ENCODE peak calls at places on chromosomes 6 and 20, in seven cellular contexts. C, V, N, R, U, H and T are unnamed samples.

GRCh38 chr6:163415176-163415619 is 680 bp downstream of the QKI start:
- DNase-seq in V (peak; percentile 54), R (no peak), U (no peak), C (no peak), H (no peak), N (peak; percentile 49), T (no peak)

GRCh38 chr6:135922170-135922569 is 70.7 kb downstream of the PDE7B start:
- DNase-seq in U (no peak), N (no peak), H (no peak), V (no peak), R (peak; percentile 95), C (no peak), T (no peak)

GRCh38 chr20:8020314-8021079 is 936 bp upstream of the TMX4 start:
- DNase-seq in U (no peak), V (no peak), H (no peak), N (peak; percentile 82), R (no peak), C (no peak), T (no peak)

GRCh38 chr6:28586273-28586672 is 60.6 kb downstream of the GPX5 start:
- DNase-seq in C (no peak), U (no peak), N (no peak), R (no peak), V (no peak), H (no peak), T (no peak)

GRCh38 chr6:18478610-18479009 is 91.5 kb downstream of the RNF144B start:
- DNase-seq in C (no peak), V (no peak), R (no peak), H (no peak), U (no peak), N (no peak), T (no peak)

GRCh38 chr20:57139342-57140093 is 126.9 kb downstream of the BMP7 start:
- DNase-seq in V (no peak), U (no peak), C (no peak), H (no peak), N (no peak), R (no peak), T (no peak)

GRCh38 chr20:51354769-51355319 is 187.7 kb downstream of the NFATC2 start:
- DNase-seq in N (no peak), V (no peak), R (peak; percentile 21), H (no peak), C (no peak), U (no peak), T (no peak)

GRCh38 chr20:20370087-20370575 is 2.2 kb downstream of the INSM1 start:
- DNase-seq in N (no peak), R (no peak), U (no peak), V (no peak), C (no peak), H (no peak), T (no peak)

GRCh38 chr6:147768969-147769368 is 260.5 kb downstream of the SAMD5 start:
- DNase-seq in H (no peak), C (no peak), U (no peak), R (no peak), N (no peak), V (no peak), T (no peak)

GRCh38 chr6:166456360-166457156 is 73.8 kb upstream of the MPC1 start:
- DNase-seq in C (no peak), R (peak; percentile 61), N (peak; percentile 46), V (no peak), H (no peak), U (no peak), T (no peak)

GRCh38 chr6:32213649-32214048 is 10.2 kb downstream of the NOTCH4 start:
- DNase-seq in V (no peak), N (no peak), R (no peak), H (no peak), U (no peak), C (no peak), T (no peak)

GRCh38 chr6:45002390-45002789 is 325.7 kb upstream of the RUNX2 start:
- DNase-seq in U (no peak), V (no peak), R (peak; percentile 19), C (no peak), N (no peak), H (no peak), T (no peak)

GRCh38 chr6:4935486-4935885 is 68.4 kb downstream of the RPP40 start:
- DNase-seq in V (no peak), U (no peak), R (no peak), H (no peak), C (no peak), N (no peak), T (no peak)

GRCh38 chr6:85669735-85670194 is 27.1 kb upstream of the SYNCRIP start:
- DNase-seq in C (no peak), V (no peak), U (no peak), H (no peak), N (peak; percentile 57), R (no peak), T (no peak)

GRCh38 chr6:157763894-157764345 is 59.1 kb upstream of the SNX9 start:
- DNase-seq in R (no peak), V (no peak), U (no peak), C (no peak), N (peak; percentile 33), H (no peak), T (no peak)

GRCh38 chr6:157764346-157765068 is 58.5 kb upstream of the SNX9 start:
- DNase-seq in N (peak; percentile 84), C (no peak), H (no peak), R (peak; percentile 99), V (peak; percentile 71), U (peak; percentile 68), T (peak; percentile 97)

GRCh38 chr6:157762636-157763035 is 60.4 kb upstream of the SNX9 start:
- DNase-seq in R (no peak), V (no peak), H (no peak), C (no peak), N (peak; percentile 51), U (no peak), T (no peak)

GRCh38 chr6:157761926-157762325 is 61.1 kb upstream of the SNX9 start:
- DNase-seq in H (no peak), C (no peak), V (no peak), N (no peak), R (no peak), U (no peak), T (peak; percentile 73)

DNA sequence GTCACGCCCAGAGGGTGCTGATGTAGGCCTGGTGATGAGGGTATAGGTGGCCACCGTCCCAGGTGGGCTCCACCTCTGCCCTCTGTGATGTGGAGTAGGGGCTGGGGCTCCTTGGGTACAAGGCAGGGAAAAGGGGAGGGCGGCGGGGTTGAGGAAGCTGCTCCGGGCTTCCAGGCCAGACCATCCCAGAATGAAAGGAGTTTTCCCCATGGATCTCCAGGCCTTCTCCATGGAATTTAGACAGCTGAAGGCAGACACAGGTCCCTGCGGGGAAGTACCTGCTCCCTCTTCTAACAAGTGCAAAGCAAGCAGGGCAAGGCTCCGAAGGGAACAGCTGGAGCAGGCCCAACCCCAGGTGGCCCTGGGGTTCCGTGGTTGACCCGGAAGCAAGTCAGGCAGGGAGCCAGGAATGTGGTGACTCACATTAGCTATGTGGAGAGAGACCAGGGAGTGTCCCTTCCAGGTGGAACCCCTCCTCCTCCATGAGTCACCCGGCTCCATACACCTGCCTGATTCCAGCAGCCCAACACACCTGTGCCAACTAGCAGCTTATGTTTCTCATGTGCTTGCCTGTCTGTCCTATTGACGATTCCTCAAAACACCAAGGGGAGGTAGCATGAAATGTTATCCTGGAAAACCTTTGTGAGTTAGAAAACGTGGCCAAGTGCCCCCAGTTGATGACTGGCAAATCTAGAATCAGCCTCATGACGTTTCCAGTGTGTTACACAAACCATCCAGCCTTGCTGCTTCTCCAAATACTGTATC is 59.7 kb upstream of the SNX9 start:
- DNase-seq in C (peak; percentile 76), H (peak; percentile 79), N (no peak), V (peak; percentile 50), R (peak; percentile 72), U (peak; percentile 69), T (peak; percentile 77)
- TF ChIP-seq CTCF in C (no peak), H (no peak), N (no peak), V (no peak), R (no peak), U (no peak), T (no peak)

DNA sequence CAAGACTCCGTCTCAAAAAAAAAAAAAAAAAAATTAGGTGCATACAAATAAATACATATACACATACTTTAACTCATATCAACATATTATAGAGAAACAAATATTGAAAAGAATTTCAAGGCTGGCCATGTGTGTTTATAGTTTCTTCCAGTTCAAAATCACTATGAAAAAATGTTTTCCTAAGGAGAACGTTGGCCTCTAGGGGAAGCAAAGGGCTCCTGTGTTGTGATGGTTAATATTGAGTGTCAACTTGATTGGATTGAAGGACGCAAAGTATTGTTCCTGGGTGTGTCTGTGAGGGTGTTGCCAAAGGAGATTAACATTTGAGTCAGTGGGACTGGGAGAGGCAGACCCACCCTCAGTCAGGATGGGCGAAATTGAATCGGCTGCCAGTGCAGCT is 182.0 kb upstream of the AGPAT4 start:
- DNase-seq in C (no peak), N (no peak), V (no peak), H (no peak), U (no peak), R (no peak), T (no peak)
- TF ChIP-seq CTCF in C (peak; percentile 23), N (no peak), V (no peak), H (no peak), U (no peak), R (no peak), T (no peak)

GRCh38 chr20:10242166-10242565 is 23.5 kb downstream of the SNAP25 start:
- DNase-seq in H (no peak), N (no peak), R (peak; percentile 13), V (no peak), C (no peak), U (no peak), T (no peak)

GRCh38 chr20:10236540-10237533 is 18.2 kb downstream of the SNAP25 start:
- DNase-seq in C (no peak), H (no peak), U (no peak), R (no peak), V (no peak), N (no peak), T (no peak)

GRCh38 chr20:10240655-10241054 is 22.0 kb downstream of the SNAP25 start:
- DNase-seq in N (no peak), V (no peak), H (no peak), R (no peak), U (no peak), C (no peak), T (no peak)

GRCh38 chr20:10239954-10240353 is 21.3 kb downstream of the SNAP25 start:
- DNase-seq in V (no peak), H (no peak), N (no peak), C (no peak), R (peak; percentile 54), U (peak; percentile 38), T (no peak)
- TF ChIP-seq CTCF in V (no peak), H (no peak), N (no peak), C (no peak), R (no peak), U (no peak), T (no peak)

GRCh38 chr6:8462169-8462568 is 26.8 kb upstream of the SLC35B3 start:
- DNase-seq in R (no peak), C (no peak), H (no peak), V (no peak), N (no peak), U (no peak), T (no peak)
- TF ChIP-seq CTCF in R (no peak), C (no peak), H (no peak), V (no peak), N (peak; percentile 47), U (no peak), T (no peak)

DNA sequence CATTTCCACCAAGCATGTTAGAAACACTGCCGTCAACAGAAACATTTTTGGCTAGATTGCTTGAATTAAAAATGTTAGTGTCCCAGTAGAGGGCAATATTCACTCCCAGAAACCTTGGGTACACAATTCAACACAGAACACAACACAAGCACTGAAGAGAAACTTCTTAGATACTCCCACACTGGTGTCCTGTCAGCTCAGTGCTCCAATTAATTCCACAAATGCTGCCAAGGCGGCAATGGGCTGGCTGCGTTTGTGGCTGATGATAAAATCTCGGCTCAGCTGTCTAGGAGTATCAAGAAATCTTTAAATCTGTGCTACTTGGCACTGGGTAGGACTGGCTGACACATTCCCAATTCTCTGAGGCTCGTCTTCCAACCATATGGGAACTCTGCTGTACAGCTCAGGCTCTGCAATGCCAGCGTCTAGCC is 39.3 kb downstream of the BEND3 start:
- DNase-seq in N (peak; percentile 46), V (no peak), C (no peak), H (no peak), R (peak; percentile 59), U (no peak), T (no peak)
- TF ChIP-seq CTCF in N (peak; percentile 74), V (no peak), C (peak; percentile 21), H (no peak), R (no peak), U (peak; percentile 22), T (peak; percentile 24)